ENCODE peak calls at places on chromosomes 2 and 18, in nine cellular contexts. B is sciatic nerve; K is HepG2; E is NCI-H460; Y is NCI-H2081; C is M059J; M is heart left ventricle; D is right cardiac atrium; S is activated CD4-positive, alpha-beta T cell treated with anti-CD3 and anti-CD28 coated beads, Interleukin-2, amount 50 U/mL, for 48 hours. V is an unnamed sample.

GRCh38 chr2:119950966-119951365 is 61.9 kb upstream of the EPB41L5 start:
- DNase-seq in B (no peak), K (peak), E (no peak), Y (no peak), C (no peak), M (no peak), D (no peak), S (no peak), V (no peak)

GRCh38 chr2:18253686-18254197 is 306.7 kb downstream of the RDH14 start:
- DNase-seq in B (no peak), K (no peak), E (no peak), Y (no peak), C (no peak), M (no peak), D (no peak), S (no peak), V (no peak)

GRCh38 chr2:223100061-223100511 is 48.1 kb downstream of the KCNE4 start:
- DNase-seq in B (peak), K (no peak), E (no peak), Y (no peak), C (peak), M (peak), D (peak), S (no peak), V (no peak)

GRCh38 chr2:187544371-187545080 is 9.7 kb downstream of the TFPI start:
- DNase-seq in B (no peak), K (no peak), E (no peak), Y (no peak), C (peak), M (no peak), D (peak), S (no peak), V (no peak)

GRCh38 chr2:101717041-101717817 is 19.7 kb downstream of the MAP4K4 start:
- DNase-seq in B (no peak), K (no peak), E (no peak), Y (no peak), C (no peak), M (no peak), D (no peak), S (peak), V (no peak)

GRCh38 chr2:206443735-206444527 is 599 bp downstream of the ADAM23 start:
- DNase-seq in B (no peak), K (no peak), E (no peak), Y (peak), C (peak), M (peak), D (peak), S (peak), V (peak)

GRCh38 chr2:190235101-190235500 is 84.5 kb downstream of the HIBCH start:
- DNase-seq in B (no peak), K (no peak), E (no peak), Y (no peak), C (no peak), M (no peak), D (no peak), S (no peak), V (no peak)

GRCh38 chr2:144133881-144134280 is 386.0 kb downstream of the ZEB2 start:
- DNase-seq in B (no peak), K (no peak), E (no peak), Y (no peak), C (no peak), M (no peak), D (no peak), S (no peak), V (no peak)

GRCh38 chr2:203669820-203670219 is 36.6 kb upstream of the CD28 start:
- DNase-seq in B (no peak), K (no peak), E (no peak), Y (no peak), C (peak), M (no peak), D (no peak), S (no peak), V (no peak)

GRCh38 chr2:158676295-158676694 is 118.8 kb upstream of the DAPL1 start:
- DNase-seq in B (no peak), K (no peak), E (no peak), Y (no peak), C (no peak), M (no peak), D (peak), S (no peak), V (no peak)

GRCh38 chr2:241777686-241778627 is 1.3 kb downstream of the GAL3ST2 start:
- DNase-seq in B (peak), K (no peak), E (no peak), Y (no peak), C (no peak), M (no peak), D (peak), S (peak), V (no peak)

GRCh38 chr2:84957771-84958134 is 13.2 kb upstream of the KCMF1 start:
- DNase-seq in B (no peak), K (no peak), E (no peak), Y (no peak), C (no peak), M (no peak), D (no peak), S (no peak), V (no peak)

GRCh38 chr2:11370377-11371098 is 26.1 kb upstream of the ROCK2 start:
- DNase-seq in B (no peak), K (peak), E (no peak), Y (peak), C (peak), M (no peak), D (no peak), S (no peak), V (no peak)

GRCh38 chr2:149928026-149928425 is 340.5 kb upstream of the MMADHC start:
- DNase-seq in B (no peak), K (no peak), E (no peak), Y (no peak), C (no peak), M (no peak), D (no peak), S (no peak), V (peak)

GRCh38 chr2:222655406-222655747 is 515 bp downstream of the FARSB start:
- DNase-seq in B (no peak), K (no peak), E (no peak), Y (peak), C (peak), M (no peak), D (no peak), S (no peak), V (no peak)

GRCh38 chr2:241234962-241235361 is 46.5 kb downstream of the ANO7 start:
- DNase-seq in B (no peak), K (no peak), E (no peak), Y (no peak), C (no peak), M (peak), D (no peak), S (no peak), V (no peak)

GRCh38 chr2:60995376-60995775 is 22.1 kb upstream of the PEX13 start:
- DNase-seq in B (no peak), K (no peak), E (no peak), Y (no peak), C (no peak), M (no peak), D (no peak), S (no peak), V (no peak)

GRCh38 chr2:101395545-101396351 is 8.4 kb upstream of the CREG2 start:
- DNase-seq in B (no peak), K (no peak), E (no peak), Y (no peak), C (no peak), M (no peak), D (no peak), S (no peak), V (no peak)

GRCh38 chr2:172361360-172361759 is 66.0 kb upstream of the ITGA6 start:
- DNase-seq in B (no peak), K (no peak), E (no peak), Y (no peak), C (no peak), M (no peak), D (no peak), S (no peak), V (no peak)

GRCh38 chr2:240966457-240966905 is 31.9 kb upstream of the SNED1 start:
- DNase-seq in B (no peak), K (no peak), E (no peak), Y (no peak), C (no peak), M (peak), D (no peak), S (no peak), V (no peak)

GRCh38 chr2:20641123-20641985 is 9.5 kb downstream of the HS1BP3 start:
- DNase-seq in B (no peak), K (no peak), E (no peak), Y (no peak), C (peak), M (peak), D (peak), S (no peak), V (no peak)

GRCh38 chr2:239275871-239276812 is 124.7 kb downstream of the HDAC4 start:
- DNase-seq in B (peak), K (no peak), E (peak), Y (no peak), C (peak), M (no peak), D (peak), S (no peak), V (peak)

GRCh38 chr2:233867993-233868532 is at the start of gene MSL3B:
- DNase-seq in B (no peak), K (no peak), E (no peak), Y (peak), C (peak), M (peak), D (no peak), S (peak), V (no peak)

GRCh38 chr18:9048808-9049494 is 53.5 kb upstream of the NDUFV2 start:
- DNase-seq in B (no peak), K (no peak), E (no peak), Y (no peak), C (peak), M (no peak), D (no peak), S (no peak), V (no peak)

GRCh38 chr2:239979243-239980023 is 45.7 kb downstream of the NDUFA10 start:
- DNase-seq in B (no peak), K (no peak), E (no peak), Y (no peak), C (no peak), M (no peak), D (peak), S (no peak), V (no peak)

GRCh38 chr2:226802573-226802972 is 3.0 kb upstream of the IRS1 start:
- DNase-seq in B (no peak), K (peak), E (peak), Y (peak), C (peak), M (no peak), D (no peak), S (no peak), V (peak)

GRCh38 chr18:37396981-37397720 is 168.4 kb downstream of the CELF4 start:
- DNase-seq in B (no peak), K (no peak), E (no peak), Y (no peak), C (no peak), M (no peak), D (no peak), S (no peak), V (peak)

GRCh38 chr2:109083771-109084170 is 45.2 kb upstream of the SH3RF3 start:
- DNase-seq in B (no peak), K (no peak), E (no peak), Y (no peak), C (no peak), M (no peak), D (no peak), S (no peak), V (no peak)

GRCh38 chr2:117269574-117269973 is 544.9 kb upstream of the DDX18 start:
- DNase-seq in B (no peak), K (no peak), E (no peak), Y (no peak), C (no peak), M (no peak), D (no peak), S (no peak), V (no peak)

GRCh38 chr2:19251554-19251953 is 106.9 kb downstream of the OSR1 start:
- DNase-seq in B (no peak), K (no peak), E (no peak), Y (no peak), C (no peak), M (no peak), D (no peak), S (no peak), V (no peak)

GRCh38 chr18:75127143-75128021 is 81.6 kb downstream of the PTGR3 start:
- DNase-seq in B (no peak), K (peak), E (no peak), Y (no peak), C (peak), M (no peak), D (no peak), S (no peak), V (no peak)

V was measured in DMS 273 treated with DMSO at 0.1 percent for 48 hours.